ENCODE peak calls at places on chromosomes 12 and 14, in eight cellular contexts. One of them, this sample, is unnamed.

GRCh38 chr14:86532219-86532618 is 1002.3 kb downstream of the FLRT2 start:
- DNase-seq in heart left ventricle: no peak
- DNase-seq in fibroblast of mammary gland: peak; percentile 17
- DNase-seq in IMR-90: peak; percentile 25
- DNase-seq in HFFc6: peak; percentile 23
- DNase-seq in ovary: no peak
- DNase-seq in body of pancreas: peak; percentile 25
- DNase-seq in mesothelial cell of epicardium: no peak
- DNase-seq in this sample: no peak

GRCh38 chr12:22855456-22855855 is 230.5 kb downstream of the ETNK1 start:
- DNase-seq in heart left ventricle: no peak
- DNase-seq in fibroblast of mammary gland: no peak
- DNase-seq in IMR-90: no peak
- DNase-seq in HFFc6: no peak
- DNase-seq in ovary: no peak
- DNase-seq in body of pancreas: no peak
- DNase-seq in mesothelial cell of epicardium: no peak
- DNase-seq in this sample: no peak

GRCh38 chr14:95432152-95433093 is 84.0 kb downstream of the SYNE3 start:
- DNase-seq in heart left ventricle: peak; percentile 82
- DNase-seq in fibroblast of mammary gland: peak; percentile 25
- DNase-seq in IMR-90: peak; percentile 6
- DNase-seq in HFFc6: no peak
- DNase-seq in ovary: peak; percentile 75
- DNase-seq in body of pancreas: peak; percentile 67
- DNase-seq in mesothelial cell of epicardium: peak; percentile 40
- DNase-seq in this sample: peak; percentile 76

GRCh38 chr14:91387135-91387849 is 30.3 kb downstream of the CCDC88C start:
- DNase-seq in heart left ventricle: no peak
- DNase-seq in fibroblast of mammary gland: peak; percentile 6
- DNase-seq in IMR-90: peak; percentile 40
- DNase-seq in HFFc6: no peak
- DNase-seq in ovary: no peak
- DNase-seq in body of pancreas: no peak
- DNase-seq in mesothelial cell of epicardium: no peak
- DNase-seq in this sample: no peak

GRCh38 chr14:89000007-89000942 is 175.8 kb downstream of the TTC8 start:
- DNase-seq in heart left ventricle: no peak
- DNase-seq in fibroblast of mammary gland: peak; percentile 98
- DNase-seq in IMR-90: peak; percentile 98
- DNase-seq in HFFc6: peak; percentile 92
- DNase-seq in ovary: no peak
- DNase-seq in body of pancreas: peak; percentile 16
- DNase-seq in mesothelial cell of epicardium: no peak
- DNase-seq in this sample: peak; percentile 74

GRCh38 chr14:103185051-103186027 is 62.1 kb downstream of the TNFAIP2 start:
- DNase-seq in heart left ventricle: no peak
- DNase-seq in fibroblast of mammary gland: peak; percentile 53
- DNase-seq in IMR-90: peak; percentile 38
- DNase-seq in HFFc6: no peak
- DNase-seq in ovary: no peak
- DNase-seq in body of pancreas: no peak
- DNase-seq in mesothelial cell of epicardium: no peak
- DNase-seq in this sample: no peak

GRCh38 chr12:6352198-6353173 is 10.6 kb upstream of the TNFRSF1A start:
- DNase-seq in heart left ventricle: no peak
- DNase-seq in fibroblast of mammary gland: no peak
- DNase-seq in IMR-90: no peak
- DNase-seq in HFFc6: no peak
- DNase-seq in ovary: no peak
- DNase-seq in body of pancreas: no peak
- DNase-seq in mesothelial cell of epicardium: no peak
- DNase-seq in this sample: no peak

GRCh38 chr12:114447274-114447716 is 41.4 kb upstream of the TBX5 start:
- DNase-seq in heart left ventricle: no peak
- DNase-seq in fibroblast of mammary gland: no peak
- DNase-seq in IMR-90: no peak
- DNase-seq in HFFc6: no peak
- DNase-seq in ovary: no peak
- DNase-seq in body of pancreas: no peak
- DNase-seq in mesothelial cell of epicardium: no peak
- DNase-seq in this sample: no peak

GRCh38 chr14:104633276-104633861 is 28.8 kb upstream of the TMEM179 start:
- DNase-seq in heart left ventricle: no peak
- DNase-seq in fibroblast of mammary gland: no peak
- DNase-seq in IMR-90: no peak
- DNase-seq in HFFc6: no peak
- DNase-seq in ovary: no peak
- DNase-seq in body of pancreas: no peak
- DNase-seq in mesothelial cell of epicardium: no peak
- DNase-seq in this sample: no peak

GRCh38 chr12:122202017-122202416 is 1.5 kb upstream of the B3GNT4 start:
- DNase-seq in heart left ventricle: no peak
- DNase-seq in fibroblast of mammary gland: no peak
- DNase-seq in IMR-90: no peak
- DNase-seq in HFFc6: no peak
- DNase-seq in ovary: no peak
- DNase-seq in body of pancreas: no peak
- DNase-seq in mesothelial cell of epicardium: no peak
- DNase-seq in this sample: no peak

GRCh38 chr12:55705802-55706402 is 1.8 kb downstream of the ITGA7 start:
- DNase-seq in heart left ventricle: peak; percentile 60
- DNase-seq in fibroblast of mammary gland: no peak
- DNase-seq in IMR-90: no peak
- DNase-seq in HFFc6: no peak
- DNase-seq in ovary: no peak
- DNase-seq in body of pancreas: no peak
- DNase-seq in mesothelial cell of epicardium: no peak
- DNase-seq in this sample: no peak
- TF ChIP-seq CTCF in heart left ventricle: peak; percentile 51
- TF ChIP-seq CTCF in fibroblast of mammary gland: peak; percentile 40
- TF ChIP-seq CTCF in IMR-90: peak; percentile 22
- TF ChIP-seq CTCF in HFFc6: peak; percentile 73
- TF ChIP-seq CTCF in ovary: no peak
- TF ChIP-seq CTCF in body of pancreas: no peak
- TF ChIP-seq CTCF in mesothelial cell of epicardium: no peak
- TF ChIP-seq CTCF in this sample: peak; percentile 38

DNA sequence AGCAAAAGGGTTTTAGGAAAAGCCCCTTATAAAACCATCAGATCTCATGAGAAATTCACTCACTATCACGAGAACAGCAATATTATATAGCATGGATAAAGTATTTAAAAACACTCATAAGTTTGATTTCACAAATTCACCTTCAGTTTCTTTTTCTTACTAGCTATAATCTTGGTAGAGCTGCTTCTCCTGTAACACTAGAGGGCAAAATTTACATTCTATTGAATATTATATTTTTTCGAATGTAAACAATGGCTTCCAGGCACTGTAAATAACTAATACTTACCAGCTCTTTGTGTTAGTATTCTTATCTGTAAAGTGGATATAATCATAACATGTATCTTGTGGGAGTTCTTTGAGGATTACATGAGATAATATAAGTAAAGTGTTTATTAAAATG is 259.6 kb downstream of the CCER1 start:
- DNase-seq in heart left ventricle: no peak
- DNase-seq in fibroblast of mammary gland: peak; percentile 12
- DNase-seq in IMR-90: peak; percentile 23
- DNase-seq in HFFc6: no peak
- DNase-seq in ovary: no peak
- DNase-seq in body of pancreas: no peak
- DNase-seq in mesothelial cell of epicardium: no peak
- DNase-seq in this sample: no peak
- TF ChIP-seq CTCF in heart left ventricle: peak; percentile 24
- TF ChIP-seq CTCF in fibroblast of mammary gland: peak; percentile 30
- TF ChIP-seq CTCF in IMR-90: peak; percentile 32
- TF ChIP-seq CTCF in HFFc6: peak; percentile 26
- TF ChIP-seq CTCF in ovary: no peak
- TF ChIP-seq CTCF in body of pancreas: no peak
- TF ChIP-seq CTCF in mesothelial cell of epicardium: no peak
- TF ChIP-seq CTCF in this sample: peak; percentile 25

GRCh38 chr12:123502163-123502562 is 31.4 kb downstream of the RILPL1 start:
- DNase-seq in heart left ventricle: no peak
- DNase-seq in fibroblast of mammary gland: no peak
- DNase-seq in IMR-90: no peak
- DNase-seq in HFFc6: no peak
- DNase-seq in ovary: no peak
- DNase-seq in body of pancreas: no peak
- DNase-seq in mesothelial cell of epicardium: no peak
- DNase-seq in this sample: no peak

GRCh38 chr12:123497065-123497464 is 36.5 kb downstream of the RILPL1 start:
- DNase-seq in heart left ventricle: no peak
- DNase-seq in fibroblast of mammary gland: no peak
- DNase-seq in IMR-90: no peak
- DNase-seq in HFFc6: no peak
- DNase-seq in ovary: no peak
- DNase-seq in body of pancreas: no peak
- DNase-seq in mesothelial cell of epicardium: no peak
- DNase-seq in this sample: no peak

GRCh38 chr12:123494124-123494843 is 36.3 kb downstream of the SNRNP35 start:
- DNase-seq in heart left ventricle: no peak
- DNase-seq in fibroblast of mammary gland: no peak
- DNase-seq in IMR-90: no peak
- DNase-seq in HFFc6: no peak
- DNase-seq in ovary: no peak
- DNase-seq in body of pancreas: no peak
- DNase-seq in mesothelial cell of epicardium: no peak
- DNase-seq in this sample: no peak

GRCh38 chr12:123499332-123499731 is 34.2 kb downstream of the RILPL1 start:
- DNase-seq in heart left ventricle: no peak
- DNase-seq in fibroblast of mammary gland: no peak
- DNase-seq in IMR-90: no peak
- DNase-seq in HFFc6: no peak
- DNase-seq in ovary: no peak
- DNase-seq in body of pancreas: no peak
- DNase-seq in mesothelial cell of epicardium: no peak
- DNase-seq in this sample: no peak

DNA sequence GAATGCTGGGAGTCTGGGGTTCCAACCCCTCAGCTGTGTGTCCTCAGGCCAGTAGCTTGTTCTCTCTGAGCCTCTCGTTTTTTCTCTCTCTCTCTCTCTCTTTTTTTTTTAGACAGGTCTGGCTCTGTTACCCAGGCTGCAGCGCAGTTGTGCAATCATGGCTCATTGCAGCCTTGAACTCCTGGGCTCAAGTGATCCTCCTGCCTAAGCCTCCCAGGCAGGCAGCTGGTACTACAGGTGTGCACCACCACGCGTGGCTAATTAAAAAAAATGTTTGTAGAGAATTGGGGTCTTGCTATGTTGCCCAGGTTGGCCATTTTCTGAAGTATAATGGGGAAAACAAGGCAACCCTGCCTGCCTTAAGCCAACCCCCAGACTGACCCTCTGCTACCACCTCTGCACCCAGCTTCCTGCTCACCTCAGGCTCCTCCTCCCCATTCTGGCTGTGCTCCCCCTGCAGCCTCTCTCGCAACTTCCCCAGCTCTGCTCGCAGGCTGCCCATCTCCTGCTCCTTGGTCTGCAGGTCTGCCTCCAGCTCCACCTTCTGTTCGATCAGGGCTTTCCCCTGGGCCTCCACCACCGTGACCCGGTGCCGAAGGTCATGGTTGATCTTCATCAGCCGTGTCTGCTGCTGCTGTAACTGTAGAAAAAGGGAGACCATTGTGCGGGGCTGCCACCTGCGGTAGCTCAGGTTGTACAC is 35.2 kb downstream of the RILPL1 start:
- DNase-seq in heart left ventricle: no peak
- DNase-seq in fibroblast of mammary gland: no peak
- DNase-seq in IMR-90: no peak
- DNase-seq in HFFc6: no peak
- DNase-seq in ovary: no peak
- DNase-seq in body of pancreas: no peak
- DNase-seq in mesothelial cell of epicardium: no peak
- DNase-seq in this sample: no peak
- TF ChIP-seq CTCF in heart left ventricle: no peak
- TF ChIP-seq CTCF in fibroblast of mammary gland: no peak
- TF ChIP-seq CTCF in IMR-90: no peak
- TF ChIP-seq CTCF in HFFc6: no peak
- TF ChIP-seq CTCF in ovary: no peak
- TF ChIP-seq CTCF in body of pancreas: no peak
- TF ChIP-seq CTCF in mesothelial cell of epicardium: no peak
- TF ChIP-seq CTCF in this sample: no peak

DNA sequence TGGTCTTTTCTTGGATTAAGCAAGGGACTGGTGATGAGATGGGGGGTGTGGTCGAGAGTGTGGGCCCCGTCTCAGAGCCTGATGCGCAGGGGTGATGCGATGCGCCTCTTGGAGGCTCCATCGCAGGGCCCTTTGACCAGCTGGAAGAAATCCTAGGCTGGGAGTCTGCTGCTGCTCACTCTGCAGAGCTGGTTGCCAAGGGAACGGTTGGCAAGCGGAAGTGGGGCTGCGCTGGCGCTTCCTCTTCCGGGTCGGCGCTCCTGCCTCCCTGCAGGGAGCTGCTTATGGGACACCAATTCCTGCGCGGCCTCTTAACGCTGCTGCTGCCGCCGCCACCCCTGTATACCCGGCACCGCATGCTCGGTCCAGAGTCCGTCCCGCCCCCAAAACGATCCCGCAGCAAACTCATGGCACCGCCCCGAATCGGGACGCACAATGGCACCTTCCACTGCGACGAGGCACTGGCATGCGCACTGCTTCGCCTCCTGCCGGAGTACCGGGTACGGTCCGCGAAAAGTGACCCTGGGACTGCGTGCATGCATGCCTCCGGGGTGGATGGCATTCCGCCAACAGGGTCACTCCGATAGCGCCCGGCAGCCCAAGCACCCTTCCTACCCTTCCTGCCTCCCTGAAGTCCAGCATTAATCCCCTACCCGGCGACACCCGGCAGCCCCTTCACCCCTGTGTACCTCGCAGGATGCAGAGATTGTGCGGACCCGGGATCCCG is at the start of gene MYG1:
- DNase-seq in heart left ventricle: peak; percentile 92
- DNase-seq in fibroblast of mammary gland: peak; percentile 85
- DNase-seq in IMR-90: peak; percentile 84
- DNase-seq in HFFc6: peak; percentile 79
- DNase-seq in ovary: peak; percentile 85
- DNase-seq in body of pancreas: peak; percentile 87
- DNase-seq in mesothelial cell of epicardium: peak; percentile 61
- DNase-seq in this sample: peak; percentile 95
- TF ChIP-seq CTCF in heart left ventricle: peak; percentile 22
- TF ChIP-seq CTCF in fibroblast of mammary gland: peak; percentile 12
- TF ChIP-seq CTCF in IMR-90: peak; percentile 17
- TF ChIP-seq CTCF in HFFc6: no peak
- TF ChIP-seq CTCF in ovary: no peak
- TF ChIP-seq CTCF in body of pancreas: peak; percentile 10
- TF ChIP-seq CTCF in mesothelial cell of epicardium: no peak
- TF ChIP-seq CTCF in this sample: peak; percentile 25

DNA sequence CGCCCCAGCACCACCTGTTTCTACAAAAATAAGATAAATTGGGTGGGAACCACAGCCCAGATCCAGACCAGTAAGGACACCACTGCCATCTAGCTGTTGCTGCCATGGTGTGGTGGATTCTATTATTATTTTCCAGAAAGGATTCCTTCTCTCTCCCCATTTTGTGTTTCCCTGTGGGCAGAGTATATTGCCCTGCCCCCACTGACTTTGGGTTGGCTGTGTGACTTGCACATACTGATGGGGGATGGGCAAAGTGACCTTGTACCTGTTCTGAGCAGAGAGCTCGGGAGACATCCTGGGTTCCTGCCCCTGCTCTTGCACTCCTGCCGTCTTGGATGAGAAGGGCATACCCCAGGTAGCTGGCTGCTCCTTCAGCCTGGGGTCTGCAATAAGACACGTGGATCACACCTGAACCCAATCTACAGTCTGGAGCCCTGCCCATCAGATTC is 24.3 kb downstream of the MOAP1 start:
- DNase-seq in heart left ventricle: no peak
- DNase-seq in fibroblast of mammary gland: peak; percentile 20
- DNase-seq in IMR-90: no peak
- DNase-seq in HFFc6: peak; percentile 32
- DNase-seq in ovary: no peak
- DNase-seq in body of pancreas: peak; percentile 22
- DNase-seq in mesothelial cell of epicardium: no peak
- DNase-seq in this sample: peak; percentile 46
- TF ChIP-seq CTCF in heart left ventricle: peak; percentile 29
- TF ChIP-seq CTCF in fibroblast of mammary gland: peak; percentile 46
- TF ChIP-seq CTCF in IMR-90: peak; percentile 43
- TF ChIP-seq CTCF in HFFc6: peak; percentile 65
- TF ChIP-seq CTCF in ovary: no peak
- TF ChIP-seq CTCF in body of pancreas: peak; percentile 53
- TF ChIP-seq CTCF in mesothelial cell of epicardium: no peak
- TF ChIP-seq CTCF in this sample: peak; percentile 68

This sample was measured in BE2C.